ENCODE peak calls at places on chromosomes 7 and 10, in eight cellular contexts. V, X, F, H, A, M, C and I are unnamed samples.

GRCh38 chr10:17431871-17432311 is 22.5 kb downstream of the ST8SIA6 start:
- DNase-seq in V (no peak), X (no peak), F (peak; percentile 46), H (no peak), A (peak; percentile 6), M (no peak), C (no peak), I (no peak)

GRCh38 chr10:113320980-113321379 is 231.9 kb upstream of the HABP2 start:
- DNase-seq in V (no peak), X (no peak), F (no peak), H (no peak), A (no peak), M (no peak), C (no peak), I (no peak)

GRCh38 chr7:101731502-101732084 is 85.8 kb upstream of the CUX1 start:
- DNase-seq in V (no peak), X (no peak), F (no peak), H (no peak), A (no peak), M (no peak), C (no peak), I (no peak)

GRCh38 chr7:36661135-36661840 is 63.0 kb downstream of the AOAH start:
- DNase-seq in V (no peak), X (no peak), F (no peak), H (peak; percentile 68), A (peak; percentile 55), M (peak; percentile 70), C (no peak), I (no peak)

GRCh38 chr10:13193637-13194036 is 32.3 kb downstream of the MCM10 start:
- DNase-seq in V (no peak), X (no peak), F (no peak), H (no peak), A (no peak), M (no peak), C (no peak), I (no peak)

GRCh38 chr7:30422922-30423321 is 55.7 kb downstream of the NOD1 start:
- DNase-seq in V (peak; percentile 6), X (no peak), F (peak; percentile 25), H (no peak), A (peak; percentile 8), M (no peak), C (no peak), I (no peak)

GRCh38 chr10:113820507-113820906 is 33.4 kb downstream of the DCLRE1A start:
- DNase-seq in V (peak; percentile 37), X (no peak), F (no peak), H (no peak), A (no peak), M (no peak), C (no peak), I (no peak)

GRCh38 chr7:68623030-68623429 is 975.2 kb upstream of the AUTS2 start:
- DNase-seq in V (no peak), X (no peak), F (no peak), H (no peak), A (no peak), M (no peak), C (no peak), I (no peak)

GRCh38 chr7:127940365-127941160 is 90.7 kb downstream of the LRRC4 start:
- DNase-seq in V (no peak), X (no peak), F (no peak), H (no peak), A (no peak), M (no peak), C (no peak), I (no peak)

GRCh38 chr7:16913643-16914042 is 31.9 kb upstream of the AGR3 start:
- DNase-seq in V (no peak), X (no peak), F (no peak), H (no peak), A (no peak), M (no peak), C (no peak), I (no peak)

GRCh38 chr10:86359933-86360332 is 6.7 kb downstream of the GRID1 start:
- DNase-seq in V (no peak), X (no peak), F (no peak), H (no peak), A (no peak), M (no peak), C (no peak), I (no peak)
- H3K27me3 ChIP-seq in V (peaks cover 45% of the 10 kb centered on the region), X (peaks cover 10% of the 10 kb centered on the region), F (peaks cover 17% of the 10 kb centered on the region), H (peaks cover 23% of the 10 kb centered on the region), A (peaks cover 15% of the 10 kb centered on the region), M (peaks cover 38% of the 10 kb centered on the region), C (no peaks in the 10 kb centered on the region), I (peaks cover 19% of the 10 kb centered on the region)

GRCh38 chr7:21542891-21543527 is at the start of gene DNAH11:
- DNase-seq in V (peak; percentile 92), X (no peak), F (peak; percentile 35), H (peak; percentile 31), A (peak; percentile 55), M (no peak), C (peak; percentile 20), I (no peak)
- H3K27me3 ChIP-seq in V (peaks cover 22% of the 10 kb centered on the region), X (peaks cover 6% of the 10 kb centered on the region), F (peaks cover 2% of the 10 kb centered on the region), H (peaks cover 26% of the 10 kb centered on the region), A (peaks cover 65% of the 10 kb centered on the region), M (peaks cover 19% of the 10 kb centered on the region), C (no peaks in the 10 kb centered on the region), I (peaks cover 42% of the 10 kb centered on the region)

DNA sequence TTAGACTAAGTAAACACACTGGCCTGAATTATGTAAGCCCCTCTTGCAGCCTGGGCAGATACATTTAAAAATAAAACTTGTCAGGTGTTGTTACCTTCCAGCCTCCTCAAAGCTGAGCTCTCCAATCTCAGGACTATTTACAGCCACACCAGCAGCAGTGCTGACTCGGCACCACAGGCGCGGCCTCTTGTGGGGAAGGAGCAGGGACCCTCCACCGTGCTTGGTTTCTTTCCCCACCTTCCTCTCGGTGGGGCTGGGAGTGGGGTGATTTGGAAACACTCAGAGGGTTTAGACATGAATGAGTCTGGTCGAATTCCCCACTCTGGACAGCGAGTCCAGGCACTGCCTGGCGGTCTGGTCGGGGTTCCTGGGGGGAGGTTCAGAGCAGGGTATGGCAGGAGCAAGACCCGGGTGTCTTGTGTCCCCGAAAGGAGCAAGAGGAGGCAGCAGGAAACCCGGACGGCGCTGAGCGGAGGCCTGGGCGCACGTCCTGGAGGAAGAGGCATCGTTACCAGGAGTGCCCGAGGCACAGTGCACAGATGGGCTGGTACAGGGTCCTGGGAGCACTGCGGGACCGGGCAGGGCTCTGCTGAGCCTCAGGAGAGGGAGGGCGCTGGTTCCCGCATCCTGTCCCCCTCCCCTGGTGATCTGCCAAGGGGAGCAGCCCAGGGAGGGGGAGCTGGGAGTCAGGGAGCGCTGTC is 29.2 kb upstream of the CFAP46 start:
- DNase-seq in V (peak; percentile 75), X (no peak), F (no peak), H (no peak), A (no peak), M (no peak), C (no peak), I (no peak)
- H3K27me3 ChIP-seq in V (no peaks in the 10 kb centered on the region), X (no peaks in the 10 kb centered on the region), F (peaks cover 6% of the 10 kb centered on the region), H (no peaks in the 10 kb centered on the region), A (peaks cover 72% of the 10 kb centered on the region), M (peaks cover 31% of the 10 kb centered on the region), C (no peaks in the 10 kb centered on the region), I (peaks cover 30% of the 10 kb centered on the region)

GRCh38 chr7:116525298-116525912 is 569 bp downstream of the CAV1 start:
- DNase-seq in V (peak; percentile 71), X (no peak), F (no peak), H (peak; percentile 44), A (peak; percentile 44), M (no peak), C (peak; percentile 53), I (no peak)
- H3K27me3 ChIP-seq in V (no peaks in the 10 kb centered on the region), X (peaks cover 36% of the 10 kb centered on the region), F (no peaks in the 10 kb centered on the region), H (peaks cover 23% of the 10 kb centered on the region), A (no peaks in the 10 kb centered on the region), M (no peaks in the 10 kb centered on the region), C (no peaks in the 10 kb centered on the region), I (no peaks in the 10 kb centered on the region)

DNA sequence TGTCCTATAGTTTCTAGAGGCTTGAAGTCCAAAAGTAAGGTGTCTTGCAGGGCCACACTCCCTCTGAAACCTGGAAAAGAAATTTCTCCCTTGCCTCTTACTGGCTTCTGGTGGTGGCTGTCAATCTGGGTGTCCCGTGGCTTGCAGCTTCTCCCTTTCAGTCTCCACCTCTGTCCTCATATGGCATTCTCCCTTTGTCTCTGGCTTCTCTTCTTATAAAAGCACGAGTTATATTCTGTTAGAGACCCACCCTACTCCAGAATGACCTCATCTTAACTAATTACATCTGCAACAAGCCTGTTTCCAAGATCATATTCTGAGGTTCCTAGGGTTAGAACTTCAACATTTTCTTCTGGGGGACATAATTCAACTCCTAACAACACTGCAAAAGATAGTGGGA is 3.4 kb upstream of the GLI3 start:
- DNase-seq in V (no peak), X (no peak), F (no peak), H (no peak), A (no peak), M (no peak), C (no peak), I (no peak)
- H3K27me3 ChIP-seq in V (peaks cover 24% of the 10 kb centered on the region), X (no peaks in the 10 kb centered on the region), F (no peaks in the 10 kb centered on the region), H (peaks cover 22% of the 10 kb centered on the region), A (no peaks in the 10 kb centered on the region), M (no peaks in the 10 kb centered on the region), C (no peaks in the 10 kb centered on the region), I (peaks cover 6% of the 10 kb centered on the region)

DNA sequence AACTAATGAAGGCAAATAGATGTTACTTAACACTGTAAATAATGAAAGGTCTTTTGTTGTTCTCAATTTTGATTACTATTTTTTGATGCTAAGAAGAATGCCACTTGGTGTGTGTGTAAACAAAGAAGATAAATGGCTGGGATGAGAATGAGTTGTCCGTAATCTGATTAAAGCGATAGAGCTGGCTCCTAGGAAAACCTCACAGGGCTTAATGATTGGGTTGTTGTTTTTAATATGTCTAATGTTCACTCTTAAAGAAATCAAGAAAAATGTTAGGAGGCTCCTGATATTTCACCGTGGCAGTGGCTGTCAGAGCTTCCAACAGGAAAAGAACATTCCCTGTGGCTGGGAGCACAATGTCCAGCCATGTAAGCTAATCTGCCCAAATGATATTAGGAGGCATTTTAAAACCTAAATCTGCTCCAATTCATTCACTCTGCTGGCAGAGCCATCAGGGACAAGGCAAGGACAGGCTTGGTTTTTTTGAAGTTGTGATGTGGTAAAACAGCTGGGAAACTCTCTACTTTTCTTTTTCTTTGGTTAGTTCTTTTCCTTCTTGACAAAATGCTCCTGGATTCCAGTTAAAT is 243.9 kb downstream of the SNX10 start:
- DNase-seq in V (no peak), X (no peak), F (no peak), H (no peak), A (no peak), M (no peak), C (no peak), I (no peak)
- H3K27me3 ChIP-seq in V (no peaks in the 10 kb centered on the region), X (no peaks in the 10 kb centered on the region), F (peaks cover 6% of the 10 kb centered on the region), H (no peaks in the 10 kb centered on the region), A (no peaks in the 10 kb centered on the region), M (peaks cover 8% of the 10 kb centered on the region), C (no peaks in the 10 kb centered on the region), I (peaks cover 2% of the 10 kb centered on the region)

GRCh38 chr10:70672165-70672992 is at the start of gene ADAMTS14:
- DNase-seq in V (peak; percentile 91), X (peak; percentile 4), F (peak; percentile 55), H (no peak), A (peak; percentile 61), M (no peak), C (no peak), I (no peak)
- H3K27me3 ChIP-seq in V (peaks cover 14% of the 10 kb centered on the region), X (peaks cover 4% of the 10 kb centered on the region), F (no peaks in the 10 kb centered on the region), H (peaks cover 12% of the 10 kb centered on the region), A (no peaks in the 10 kb centered on the region), M (peaks cover 7% of the 10 kb centered on the region), C (no peaks in the 10 kb centered on the region), I (no peaks in the 10 kb centered on the region)

GRCh38 chr10:133325761-133326463 is 10.8 kb downstream of the CALY start:
- DNase-seq in V (peak; percentile 85), X (no peak), F (no peak), H (no peak), A (no peak), M (no peak), C (no peak), I (no peak)
- H3K27me3 ChIP-seq in V (peaks cover 55% of the 10 kb centered on the region), X (peaks cover 39% of the 10 kb centered on the region), F (peaks cover 16% of the 10 kb centered on the region), H (peaks cover 44% of the 10 kb centered on the region), A (peaks cover 11% of the 10 kb centered on the region), M (peaks cover 44% of the 10 kb centered on the region), C (peaks cover 26% of the 10 kb centered on the region), I (peaks cover 74% of the 10 kb centered on the region)